ENCODE peak calls at places on chromosomes 6 and 20, in six cellular contexts. O is lower lobe of right lung; W is hippocampal formation; Q is naive thymus-derived CD8-positive, alpha-beta T cell; L is NCI-H2227 treated with DMSO at 0.1 percent for 48 hours; D is renal cortical epithelial cell. N is an unnamed sample.

GRCh38 chr6:34745277-34746103 is 11.8 kb upstream of the SNRPC start:
- DNase-seq in O (peak), W (no peak), Q (no peak), L (no peak), D (peak), N (no peak)

GRCh38 chr6:110471966-110472365 is 4.4 kb downstream of the SLC22A16 start:
- DNase-seq in O (no peak), W (no peak), Q (no peak), L (no peak), D (no peak), N (no peak)

GRCh38 chr6:149331043-149331807 is 13.7 kb downstream of the TAB2 start:
- DNase-seq in O (no peak), W (no peak), Q (no peak), L (no peak), D (no peak), N (no peak)

GRCh38 chr6:142313284-142313683 is 11.5 kb downstream of the ADGRG6 start:
- DNase-seq in O (no peak), W (no peak), Q (no peak), L (no peak), D (peak), N (no peak)

GRCh38 chr6:111669326-111669725 is 63.6 kb upstream of the TRAF3IP2 start:
- DNase-seq in O (no peak), W (no peak), Q (no peak), L (no peak), D (no peak), N (no peak)

GRCh38 chr20:53444386-53444785 is 149.3 kb downstream of the ZNF217 start:
- DNase-seq in O (no peak), W (no peak), Q (no peak), L (no peak), D (no peak), N (no peak)

GRCh38 chr6:67880939-67881705 is 754.0 kb upstream of the ADGRB3 start:
- DNase-seq in O (no peak), W (no peak), Q (no peak), L (no peak), D (peak), N (no peak)

GRCh38 chr6:143313163-143313562 is 137.3 kb downstream of the ADAT2 start:
- DNase-seq in O (no peak), W (no peak), Q (no peak), L (no peak), D (no peak), N (no peak)

GRCh38 chr6:293185-294174 is 1.2 kb downstream of the DUSP22 start:
- DNase-seq in O (no peak), W (no peak), Q (no peak), L (no peak), D (no peak), N (no peak)

GRCh38 chr6:84492246-84493135 is 265.0 kb upstream of the CEP162 start:
- DNase-seq in O (no peak), W (no peak), Q (no peak), L (no peak), D (no peak), N (no peak)

GRCh38 chr20:46030290-46031013 is 1.4 kb downstream of the SLC12A5 start:
- DNase-seq in O (no peak), W (no peak), Q (no peak), L (no peak), D (no peak), N (no peak)

GRCh38 chr6:30169658-30170614 is 6.6 kb downstream of the TRIM15 start:
- DNase-seq in O (no peak), W (peak), Q (no peak), L (peak), D (peak), N (no peak)

GRCh38 chr6:137717074-137718073 is 149.7 kb upstream of the TNFAIP3 start:
- DNase-seq in O (no peak), W (no peak), Q (peak), L (no peak), D (peak), N (no peak)

GRCh38 chr20:4471221-4471620 is 250.5 kb upstream of the PRND start:
- DNase-seq in O (no peak), W (no peak), Q (no peak), L (no peak), D (no peak), N (no peak)

GRCh38 chr6:43739642-43740091 is 30.3 kb upstream of the VEGFA start:
- DNase-seq in O (no peak), W (no peak), Q (no peak), L (no peak), D (no peak), N (no peak)

GRCh38 chr20:58433759-58434158 is 44.7 kb downstream of the VAPB start:
- DNase-seq in O (no peak), W (no peak), Q (no peak), L (no peak), D (peak), N (no peak)

GRCh38 chr6:52261229-52261628 is 16.9 kb upstream of the IL17F start:
- DNase-seq in O (no peak), W (no peak), Q (no peak), L (no peak), D (no peak), N (no peak)

GRCh38 chr20:10524643-10525042 is 89.5 kb downstream of the SLX4IP start:
- DNase-seq in O (no peak), W (no peak), Q (no peak), L (peak), D (peak), N (no peak)

GRCh38 chr20:50528129-50528528 is 17.9 kb downstream of the PTPN1 start:
- DNase-seq in O (no peak), W (no peak), Q (no peak), L (no peak), D (no peak), N (no peak)

GRCh38 chr6:148336901-148337300 is 5.7 kb upstream of the SASH1 start:
- DNase-seq in O (no peak), W (no peak), Q (no peak), L (no peak), D (no peak), N (no peak)

GRCh38 chr20:44364780-44365179 is 9.3 kb downstream of the HNF4A start:
- DNase-seq in O (no peak), W (no peak), Q (no peak), L (no peak), D (no peak), N (no peak)

GRCh38 chr6:117920493-117920845 is 13.4 kb downstream of the SLC35F1 start:
- DNase-seq in O (no peak), W (no peak), Q (no peak), L (no peak), D (no peak), N (no peak)

N was measured in C1 segment of cervical spinal cord.